ENCODE peak calls at places on chromosomes 11 and 22, in four cellular contexts. D is uterus, Z is lower lobe of right lung, L is foreskin keratinocyte. V is an unnamed sample.

GRCh38 chr11:128503231-128503991 is 83.9 kb downstream of the ETS1 start:
- DNase-seq in L (peak; percentile 93), Z (no peak), D (no peak), V (no peak)

GRCh38 chr11:70717961-70718595 is 319.7 kb downstream of the CTTN start:
- DNase-seq in Z (peak; percentile 25), L (no peak), D (no peak), V (no peak)

GRCh38 chr11:69801513-69802335 is 17.5 kb downstream of the FGF3 start:
- DNase-seq in L (no peak), D (no peak), Z (no peak), V (peak; percentile 88)

GRCh38 chr11:61810671-61811175 is 6.1 kb downstream of the FADS1 start:
- DNase-seq in L (no peak), Z (no peak), D (no peak), V (no peak)

GRCh38 chr22:29476116-29476515 is 3.9 kb upstream of the NEFH start:
- DNase-seq in Z (no peak), L (no peak), D (no peak), V (peak; percentile 28)

GRCh38 chr22:47231759-47232158 is 469.3 kb downstream of the TBC1D22A start:
- DNase-seq in Z (no peak), L (no peak), D (no peak), V (no peak)

GRCh38 chr11:112173152-112173551 is 2.2 kb upstream of the BCO2 start:
- DNase-seq in L (no peak), D (no peak), Z (peak; percentile 59), V (no peak)

GRCh38 chr11:73194593-73194992 is 23.5 kb upstream of the P2RY2 start:
- DNase-seq in Z (no peak), D (no peak), L (peak; percentile 53), V (no peak)

GRCh38 chr11:109241988-109242387 is 180.0 kb upstream of the C11orf87 start:
- DNase-seq in Z (no peak), L (peak; percentile 85), D (no peak), V (peak; percentile 5)

GRCh38 chr22:50622723-50623327 is 5.1 kb downstream of the ARSA start:
- DNase-seq in Z (no peak), L (no peak), D (no peak), V (no peak)

GRCh38 chr11:12079726-12080556 is 30.4 kb upstream of the MICAL2 start:
- DNase-seq in L (peak; percentile 98), D (peak; percentile 84), Z (no peak), V (no peak)

GRCh38 chr11:39641749-39642148 is 1817.7 kb downstream of the LRRC4C start:
- DNase-seq in Z (no peak), D (no peak), L (no peak), V (no peak)

GRCh38 chr11:12552677-12553076 is 121.5 kb upstream of the TEAD1 start:
- DNase-seq in D (peak; percentile 60), Z (no peak), L (no peak), V (no peak)

GRCh38 chr22:19810381-19811141 is 44.1 kb downstream of the GNB1L start:
- DNase-seq in L (no peak), D (no peak), Z (peak; percentile 36), V (no peak)

GRCh38 chr11:114819028-114819427 is 140.7 kb downstream of the NXPE2 start:
- DNase-seq in Z (no peak), L (no peak), D (no peak), V (no peak)

GRCh38 chr22:28034145-28034759 is 115.2 kb upstream of the PITPNB start:
- DNase-seq in D (no peak), L (no peak), Z (no peak), V (no peak)

GRCh38 chr11:48182860-48183526 is 33.6 kb upstream of the OR4B1 start:
- DNase-seq in Z (no peak), L (no peak), D (no peak), V (no peak)

GRCh38 chr11:114610550-114610949 is 15.0 kb upstream of the NXPE4 start:
- DNase-seq in D (no peak), Z (no peak), L (no peak), V (no peak)

GRCh38 chr22:31106651-31107205 is 640 bp downstream of the SELENOM start:
- DNase-seq in Z (no peak), D (peak; percentile 65), L (no peak), V (peak; percentile 39)

GRCh38 chr11:59918494-59918893 is 19.7 kb upstream of the OOSP1 start:
- DNase-seq in D (no peak), Z (no peak), L (no peak), V (no peak)

GRCh38 chr11:33016654-33017053 is 976 bp downstream of the DEPDC7 start:
- DNase-seq in L (no peak), Z (no peak), D (no peak), V (no peak)

GRCh38 chr11:104163100-104164027 is 583 bp downstream of the PDGFD start:
- DNase-seq in D (no peak), Z (no peak), L (peak; percentile 2), V (peak; percentile 72)

GRCh38 chr11:47220401-47220821 is 5.6 kb downstream of the DDB2 start:
- DNase-seq in L (no peak), D (no peak), Z (no peak), V (no peak)

GRCh38 chr11:17197431-17197898 is 10.3 kb downstream of the PIK3C2A start:
- DNase-seq in D (no peak), Z (no peak), L (no peak), V (no peak)

GRCh38 chr22:19875061-19875530 is 20.4 kb upstream of the GNB1L start:
- DNase-seq in L (no peak), D (peak; percentile 15), Z (no peak), V (no peak)

GRCh38 chr22:47299211-47299878 is 536.9 kb downstream of the TBC1D22A start:
- DNase-seq in D (no peak), L (no peak), Z (no peak), V (no peak)

GRCh38 chr11:103532133-103532788 is 423.0 kb downstream of the DYNC2H1 start:
- DNase-seq in D (no peak), L (peak; percentile 59), Z (no peak), V (no peak)

GRCh38 chr11:118342503-118343161 is at the start of gene CD3D:
- DNase-seq in D (no peak), L (no peak), Z (no peak), V (peak; percentile 6)

GRCh38 chr22:46758867-46759290 is 3.6 kb upstream of the TBC1D22A start:
- DNase-seq in D (no peak), Z (peak; percentile 53), L (no peak), V (peak; percentile 89)

GRCh38 chr11:73345481-73346147 is 30.6 kb upstream of the RELT start:
- DNase-seq in Z (no peak), D (no peak), L (no peak), V (no peak)

GRCh38 chr11:133810766-133811165 is 34.5 kb downstream of the SPATA19 start:
- DNase-seq in Z (no peak), D (no peak), L (no peak), V (no peak)

GRCh38 chr11:110087820-110088534 is 5.2 kb upstream of the ZC3H12C start:
- DNase-seq in Z (no peak), L (no peak), D (no peak), V (no peak)

GRCh38 chr11:10488581-10489443 is 33.7 kb downstream of the AMPD3 start:
- DNase-seq in D (no peak), L (peak; percentile 94), Z (no peak), V (no peak)

GRCh38 chr11:74592063-74592440 is 330 bp upstream of the POLD3 start:
- DNase-seq in Z (no peak), D (no peak), L (no peak), V (no peak)

GRCh38 chr22:30327864-30328345 is 1.2 kb upstream of the TBC1D10A start:
- DNase-seq in D (no peak), Z (no peak), L (no peak), V (peak; percentile 72)

GRCh38 chr11:2272241-2272945 is 2.0 kb upstream of the ASCL2 start:
- DNase-seq in D (peak; percentile 11), L (no peak), Z (no peak), V (no peak)

GRCh38 chr11:64233913-64234839 is at the start of gene VEGFB:
- DNase-seq in L (no peak), D (peak; percentile 71), Z (peak; percentile 79), V (peak; percentile 71)

GRCh38 chr11:64235427-64236161 is 1.2 kb downstream of the VEGFB start:
- DNase-seq in Z (no peak), L (no peak), D (peak; percentile 22), V (no peak)

GRCh38 chr11:64232182-64233018 is 2.0 kb upstream of the VEGFB start:
- DNase-seq in D (peak; percentile 21), Z (no peak), L (no peak), V (no peak)

GRCh38 chr11:64237484-64237951 is 3.1 kb downstream of the VEGFB start:
- DNase-seq in L (no peak), Z (peak; percentile 88), D (peak; percentile 20), V (no peak)

DNA sequence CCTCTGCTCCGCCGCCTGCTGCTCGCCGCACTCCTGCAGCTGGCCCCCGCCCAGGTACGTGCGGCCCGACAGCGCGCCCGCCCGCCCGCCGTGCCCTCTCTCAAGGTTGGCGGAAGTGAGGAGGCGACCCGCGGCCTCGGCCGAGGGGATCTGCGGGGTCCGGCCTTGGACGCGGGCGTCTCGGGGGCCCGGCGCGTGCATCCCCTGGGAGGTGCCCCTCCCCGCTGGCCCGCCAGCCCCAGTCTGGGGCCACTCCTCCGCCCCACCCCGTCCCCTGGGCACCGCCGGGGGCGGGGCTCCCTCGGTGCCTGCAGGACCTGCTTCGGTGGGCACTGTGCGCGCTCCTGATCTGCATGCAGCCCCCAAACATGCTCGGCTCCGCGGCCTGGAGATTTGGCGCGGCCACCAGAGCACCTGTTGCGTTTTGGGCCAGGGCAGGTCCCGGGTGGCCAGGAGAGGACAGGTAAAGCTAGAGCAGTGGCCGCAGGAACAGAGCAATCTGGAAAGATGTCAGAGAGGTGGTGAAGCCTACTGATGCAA is 526 bp downstream of the VEGFB start:
- DNase-seq in Z (no peak), D (peak; percentile 42), L (no peak), V (peak; percentile 70)
- H3K4me1 ChIP-seq in Z (peaks cover 69% of the 10 kb centered on the region), D (peaks cover 4% of the 10 kb centered on the region), L (no peaks in the 10 kb centered on the region), V (peaks cover 17% of the 10 kb centered on the region)

GRCh38 chr11:416051-416756 is 1.4 kb upstream of the SIGIRR start:
- DNase-seq in Z (peak; percentile 49), D (no peak), L (no peak), V (peak; percentile 39)
- H3K27ac ChIP-seq in Z (peak overlapping the region; percentile 94), D (peak overlapping the region; percentile 65), L (no peak overlapping the region), V (no peak overlapping the region)

GRCh38 chr11:27460158-27460565 is 12.4 kb downstream of the LGR4 start:
- DNase-seq in D (no peak), L (no peak), Z (no peak), V (no peak)

GRCh38 chr11:27458182-27458581 is 14.4 kb downstream of the LGR4 start:
- DNase-seq in Z (no peak), L (no peak), D (no peak), V (no peak)

GRCh38 chr11:27456802-27457329 is 15.7 kb downstream of the LGR4 start:
- DNase-seq in Z (no peak), D (no peak), L (no peak), V (no peak)

GRCh38 chr11:27460571-27460970 is 12.0 kb downstream of the LGR4 start:
- DNase-seq in L (no peak), Z (no peak), D (no peak), V (no peak)

DNA sequence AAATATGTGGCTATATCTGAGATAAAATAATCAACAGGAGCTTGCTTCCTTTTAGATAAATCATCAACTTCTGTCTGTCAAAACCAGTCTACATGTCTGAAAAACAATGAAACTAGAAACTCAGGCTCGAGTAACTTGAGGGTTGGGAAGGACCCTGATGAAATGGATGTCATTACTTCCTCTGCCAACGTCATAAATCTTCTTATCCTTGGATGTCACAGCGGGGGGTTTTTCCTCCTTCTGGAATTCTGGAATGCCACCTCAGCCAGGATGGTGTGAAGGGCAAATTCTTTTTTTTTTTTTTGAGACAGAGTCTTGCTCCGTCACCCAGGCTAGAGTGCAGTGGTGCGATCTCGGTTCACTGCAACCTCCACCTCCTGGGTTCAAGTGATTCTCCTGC is 13.4 kb downstream of the LGR4 start:
- DNase-seq in D (no peak), L (no peak), Z (no peak), V (peak; percentile 62)
- H3K4me1 ChIP-seq in D (no peaks in the 10 kb centered on the region), L (peaks cover 39% of the 10 kb centered on the region), Z (no peaks in the 10 kb centered on the region), V (peaks cover 66% of the 10 kb centered on the region)

GRCh38 chr22:23192133-23192532 is 11.8 kb downstream of the BCR start:
- DNase-seq in D (no peak), L (no peak), Z (peak; percentile 78), V (peak; percentile 35)
- H3K27ac ChIP-seq in D (no peak overlapping the region), L (no peak overlapping the region), Z (no peak overlapping the region), V (peak overlapping the region; percentile 50)

V was measured in GM23338.